ENCODE peak calls at places on chromosomes 1 and 21, in four cellular contexts. U is IMR-90, E is transverse colon, F is heart left ventricle. H is an unnamed sample.

GRCh38 chr21:43667191-43667904 is 8.0 kb downstream of the RRP1B start:
- DNase-seq in U (peak; percentile 81), E (no peak), F (no peak), H (peak; percentile 52)

GRCh38 chr1:98054367-98054701 is 133.5 kb upstream of the DPYD start:
- DNase-seq in E (no peak), U (no peak), F (no peak), H (no peak)

GRCh38 chr1:113849072-113849471 is 22.4 kb downstream of the PTPN22 start:
- DNase-seq in E (no peak), U (no peak), F (no peak), H (no peak)

GRCh38 chr1:218882454-218882853 is 291.2 kb upstream of the LYPLAL1 start:
- DNase-seq in E (no peak), F (no peak), U (no peak), H (no peak)

GRCh38 chr1:13947658-13948057 is 247.7 kb downstream of the PRDM2 start:
- DNase-seq in U (no peak), E (no peak), F (no peak), H (no peak)

GRCh38 chr1:68149110-68149798 is 83.1 kb downstream of the WLS start:
- DNase-seq in U (no peak), F (no peak), E (no peak), H (no peak)

GRCh38 chr1:93331412-93331811 is 14.3 kb upstream of the DR1 start:
- DNase-seq in U (peak; percentile 69), F (no peak), E (no peak), H (no peak)

GRCh38 chr1:18239671-18240070 is 132.1 kb downstream of the IGSF21 start:
- DNase-seq in U (peak; percentile 3), F (no peak), E (no peak), H (peak; percentile 4)

GRCh38 chr1:53145942-53146708 is 3.7 kb upstream of the SLC1A7 start:
- DNase-seq in E (peak; percentile 49), F (peak; percentile 36), U (peak; percentile 100), H (no peak)

GRCh38 chr1:31886866-31887265 is 51.3 kb downstream of the PTP4A2 start:
- DNase-seq in E (no peak), F (no peak), U (no peak), H (no peak)

GRCh38 chr1:32998997-32999396 is 34.4 kb upstream of the RNF19B start:
- DNase-seq in F (peak; percentile 61), E (no peak), U (no peak), H (peak; percentile 78)

GRCh38 chr1:176701151-176701866 is 238.3 kb downstream of the PAPPA2 start:
- DNase-seq in U (no peak), E (no peak), F (no peak), H (peak; percentile 32)

GRCh38 chr1:83791821-83792437 is 207.0 kb downstream of the TTLL7 start:
- DNase-seq in E (no peak), F (no peak), U (peak; percentile 0), H (no peak)

GRCh38 chr1:11918779-11919519 is 7.3 kb downstream of the KIAA2013 start:
- DNase-seq in E (no peak), F (peak; percentile 71), U (peak; percentile 88), H (no peak)

GRCh38 chr1:150234647-150235435 is 1.1 kb downstream of the ANP32E start:
- DNase-seq in U (peak; percentile 60), E (peak; percentile 87), F (peak; percentile 86), H (peak; percentile 89)
- TF ChIP-seq POLR2A in U (peak; percentile 75), E (peak; percentile 80), F (no peak), H (peak; percentile 71)

DNA sequence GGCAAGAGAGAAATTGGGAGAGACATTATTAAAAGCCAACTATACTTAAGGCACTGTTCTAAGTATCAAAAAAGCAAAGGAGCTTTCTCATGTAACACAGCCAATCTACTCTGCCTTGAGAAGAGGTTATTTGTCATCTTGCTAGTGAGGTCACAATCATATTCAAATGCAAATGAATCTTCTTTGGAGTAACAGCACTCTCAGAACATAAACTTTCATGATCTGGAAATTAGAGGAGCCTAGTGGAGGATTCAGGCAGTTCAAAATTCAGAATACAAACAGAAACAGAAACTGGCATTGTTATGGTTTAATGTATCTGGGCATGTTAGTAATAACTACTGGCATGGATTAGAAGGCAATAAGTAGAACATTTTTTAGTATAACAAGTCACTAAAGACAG is 57.4 kb downstream of the ARID4B start:
- DNase-seq in F (no peak), E (no peak), U (peak; percentile 45), H (no peak)
- TF ChIP-seq CTCF in F (no peak), E (no peak), U (no peak), H (no peak)

GRCh38 chr1:27959792-27960603 is at the start of gene XKR8:
- DNase-seq in F (peak; percentile 87), E (peak; percentile 89), U (peak; percentile 57), H (peak; percentile 85)
- TF ChIP-seq POLR2A in F (no peak), E (peak; percentile 70), U (no peak), H (peak; percentile 83)

GRCh38 chr1:109954180-109954579 is 30.4 kb upstream of the AHCYL1 start:
- DNase-seq in F (peak; percentile 31), U (no peak), E (no peak), H (no peak)

GRCh38 chr1:109963864-109964263 is 20.7 kb upstream of the AHCYL1 start:
- DNase-seq in U (no peak), E (no peak), F (no peak), H (no peak)

GRCh38 chr1:109959632-109959973 is 25.0 kb upstream of the AHCYL1 start:
- DNase-seq in U (no peak), F (no peak), E (no peak), H (no peak)

GRCh38 chr1:109960745-109961094 is 23.8 kb upstream of the AHCYL1 start:
- DNase-seq in U (no peak), E (no peak), F (no peak), H (no peak)

DNA sequence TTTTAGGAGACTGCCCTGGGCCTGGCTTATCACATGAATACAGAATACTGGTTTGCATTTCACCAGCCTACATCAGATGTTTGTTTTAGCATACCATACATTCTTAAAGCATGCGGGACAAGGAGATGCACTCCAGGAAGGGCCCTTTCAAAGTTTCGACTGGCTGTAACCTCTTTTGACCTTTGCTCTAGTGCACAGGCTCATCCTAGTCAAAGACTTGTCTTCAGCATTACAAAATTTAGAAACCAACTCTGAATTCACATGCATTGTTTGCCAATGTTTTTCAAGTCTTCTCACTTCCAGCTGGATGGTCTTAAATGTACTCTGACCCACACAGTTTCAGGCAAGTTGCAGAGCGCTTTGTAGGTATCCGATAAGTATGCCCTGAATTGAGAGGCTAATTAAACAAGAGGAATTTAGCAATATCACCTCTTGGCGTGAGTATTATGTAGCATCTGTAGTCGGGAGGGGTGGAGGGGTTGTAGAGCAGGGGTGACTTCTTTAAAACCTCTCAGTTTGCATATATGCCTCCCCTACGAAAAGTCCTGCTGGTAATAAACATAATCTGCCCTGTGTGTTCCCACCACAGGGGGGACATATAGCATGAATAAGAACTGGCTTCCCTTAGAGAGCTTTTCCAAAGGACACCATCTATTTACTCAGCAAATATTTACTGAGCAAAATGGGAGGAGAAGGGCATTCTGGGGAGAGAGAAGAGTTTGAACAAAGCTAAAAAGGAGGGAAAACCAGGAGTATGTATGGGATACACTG is 24.4 kb upstream of the AHCYL1 start:
- DNase-seq in E (no peak), F (no peak), U (peak; percentile 78), H (no peak)
- TF ChIP-seq CTCF in E (no peak), F (no peak), U (no peak), H (no peak)

GRCh38 chr1:24255226-24255625 is 63.9 kb upstream of the GRHL3 start:
- DNase-seq in F (no peak), U (no peak), E (no peak), H (no peak)
- TF ChIP-seq POLR2A in F (no peak), U (no peak), E (no peak), H (no peak)